ENCODE peak calls at places on chromosomes 7 and 10, in nine cellular contexts. Y is astrocyte of the spinal cord, J is IMR-90, O is adrenal gland, V is kidney epithelial cell, N is fibroblast of mammary gland, C is tibial artery, M is neuronal stem cell, L is body of pancreas. X is an unnamed sample.

GRCh38 chr10:31426425-31426824 is 107.4 kb downstream of the ZEB1 start:
- DNase-seq in V (peak), N (peak), M (no peak), O (peak), C (no peak), Y (peak), J (peak), L (no peak), X (no peak)

GRCh38 chr10:70827358-70827757 is 11.6 kb downstream of the SGPL1 start:
- DNase-seq in Y (no peak), L (no peak), V (no peak), J (peak), N (peak), M (no peak), C (no peak), O (no peak), X (no peak)

GRCh38 chr7:107394301-107394700 is 75.6 kb upstream of the GPR22 start:
- DNase-seq in N (no peak), Y (no peak), O (no peak), C (no peak), V (no peak), L (no peak), M (no peak), J (no peak), X (no peak)

GRCh38 chr7:82542665-82543064 is 99.1 kb upstream of the CACNA2D1 start:
- DNase-seq in Y (peak), O (no peak), L (no peak), C (no peak), M (no peak), J (peak), N (peak), V (no peak), X (no peak)

GRCh38 chr10:95832216-95833037 is 75.3 kb upstream of the CC2D2B start:
- DNase-seq in J (no peak), V (no peak), L (no peak), M (no peak), O (no peak), N (no peak), Y (no peak), C (no peak), X (no peak)

GRCh38 chr7:101018271-101019167 is 1.4 kb upstream of the MUC17 start:
- DNase-seq in M (peak), O (no peak), V (no peak), N (no peak), J (no peak), L (no peak), Y (no peak), C (no peak), X (no peak)

GRCh38 chr7:75955293-75955938 is 39.0 kb downstream of the TMEM120A start:
- DNase-seq in V (no peak), O (peak), C (no peak), J (no peak), L (no peak), M (no peak), Y (no peak), N (no peak), X (no peak)

GRCh38 chr7:5349005-5349380 is 66.2 kb downstream of the SLC29A4 start:
- DNase-seq in Y (no peak), O (no peak), C (no peak), N (no peak), J (no peak), L (no peak), M (no peak), V (no peak), X (no peak)

GRCh38 chr10:36492590-36493510 is 632.5 kb upstream of the ANKRD30A start:
- DNase-seq in L (no peak), O (no peak), M (no peak), C (no peak), V (no peak), N (peak), J (peak), Y (peak), X (no peak)

GRCh38 chr7:105156731-105157130 is 142.7 kb downstream of the KMT2E start:
- DNase-seq in Y (peak), J (no peak), V (no peak), O (no peak), L (no peak), M (no peak), N (peak), C (no peak), X (no peak)

GRCh38 chr7:326845-327304 is 36.9 kb downstream of the FOXL3 start:
- DNase-seq in C (no peak), J (peak), N (no peak), Y (no peak), M (no peak), L (peak), O (no peak), V (peak), X (peak)

GRCh38 chr7:7719235-7719634 is 828 bp upstream of the RPA3 start:
- DNase-seq in V (peak), N (peak), J (peak), M (no peak), O (peak), Y (peak), L (peak), C (no peak), X (peak)

GRCh38 chr10:11120711-11121110 is 103.0 kb downstream of the CELF2 start:
- DNase-seq in M (no peak), Y (no peak), C (no peak), O (no peak), N (no peak), V (no peak), L (no peak), J (no peak), X (no peak)

GRCh38 chr7:28542410-28542809 is 130.1 kb downstream of the CREB5 start:
- DNase-seq in J (no peak), Y (no peak), C (no peak), M (no peak), L (no peak), N (no peak), V (no peak), O (no peak), X (no peak)

GRCh38 chr7:32890553-32891045 is 961 bp downstream of the KBTBD2 start:
- DNase-seq in O (peak), N (peak), J (peak), L (no peak), V (no peak), Y (peak), M (no peak), C (no peak), X (peak)

GRCh38 chr10:89566095-89566950 is 30.9 kb upstream of the SLC16A12 start:
- DNase-seq in M (no peak), J (no peak), L (no peak), N (no peak), O (no peak), V (no peak), Y (no peak), C (no peak), X (no peak)

GRCh38 chr7:155921804-155922506 is 109.7 kb upstream of the SHH start:
- DNase-seq in M (no peak), V (peak), J (no peak), O (no peak), L (peak), Y (no peak), N (no peak), C (no peak), X (no peak)

GRCh38 chr7:113996405-113996804 is 77.6 kb upstream of the PPP1R3A start:
- DNase-seq in L (no peak), M (no peak), J (peak), N (peak), V (no peak), Y (no peak), C (no peak), O (no peak), X (no peak)

GRCh38 chr7:130888017-130888371 is 154.0 kb upstream of the KLF14 start:
- DNase-seq in V (no peak), Y (no peak), N (peak), J (no peak), C (no peak), O (no peak), L (no peak), M (no peak), X (no peak)

GRCh38 chr10:5666324-5667220 is at the start of gene ASB13:
- DNase-seq in J (peak), L (peak), C (peak), V (no peak), Y (peak), N (peak), M (peak), O (peak), X (peak)

GRCh38 chr7:71408276-71408675 is 276.3 kb downstream of the GALNT17 start:
- DNase-seq in O (no peak), L (no peak), Y (no peak), V (no peak), C (no peak), M (no peak), N (no peak), J (no peak), X (no peak)

GRCh38 chr10:130804281-130804680 is 507.2 kb downstream of the TCERG1L start:
- DNase-seq in N (no peak), L (no peak), O (no peak), C (no peak), M (no peak), J (no peak), Y (no peak), V (no peak), X (no peak)

GRCh38 chr7:12210179-12211053 is 678 bp upstream of the TMEM106B start:
- DNase-seq in C (no peak), M (no peak), L (peak), O (peak), Y (no peak), V (no peak), J (peak), N (no peak), X (no peak)

GRCh38 chr7:14341200-14341599 is 351.7 kb upstream of the ETV1 start:
- DNase-seq in O (no peak), Y (no peak), J (no peak), N (no peak), C (no peak), L (no peak), M (no peak), V (no peak), X (no peak)

GRCh38 chr7:91468231-91468630 is 204.0 kb downstream of the FZD1 start:
- DNase-seq in Y (no peak), V (no peak), M (no peak), J (no peak), N (no peak), O (no peak), C (no peak), L (no peak), X (no peak)

GRCh38 chr10:132611026-132611910 is 73.7 kb downstream of the INPP5A start:
- DNase-seq in Y (no peak), O (no peak), J (no peak), N (no peak), L (no peak), V (no peak), C (no peak), M (no peak), X (no peak)

GRCh38 chr7:106031271-106032029 is 68.4 kb downstream of the CDHR3 start:
- DNase-seq in L (no peak), O (no peak), M (no peak), J (no peak), N (no peak), C (no peak), Y (no peak), V (no peak), X (no peak)

GRCh38 chr7:92843034-92843760 is 6.8 kb upstream of the CDK6 start:
- DNase-seq in J (peak), O (no peak), L (no peak), C (no peak), V (no peak), N (no peak), Y (peak), M (no peak), X (no peak)

GRCh38 chr10:58590152-58590551 is 77.5 kb downstream of the BICC1 start:
- DNase-seq in L (no peak), O (peak), V (peak), Y (peak), C (no peak), N (peak), M (no peak), J (peak), X (peak)

GRCh38 chr7:77247206-77247850 is 47.7 kb upstream of the FGL2 start:
- DNase-seq in O (peak), L (peak), C (no peak), V (no peak), J (peak), N (peak), M (peak), Y (peak), X (peak)

GRCh38 chr7:1856161-1856965 is 186.3 kb downstream of the ELFN1 start:
- DNase-seq in V (no peak), Y (no peak), M (no peak), C (peak), O (no peak), L (no peak), J (no peak), N (no peak), X (peak)

GRCh38 chr10:64036996-64037666 is 515.9 kb downstream of the REEP3 start:
- DNase-seq in J (no peak), N (no peak), O (no peak), V (no peak), C (no peak), L (no peak), M (no peak), Y (no peak), X (no peak)
- H3K4me3 ChIP-seq in J (no peak), N (no peak), O (no peak), V (no peak), C (no peak), L (no peak), M (no peak), Y (no peak), X (no peak)

GRCh38 chr7:50379082-50379481 is 71.1 kb downstream of the FIGNL1 start:
- DNase-seq in C (no peak), L (no peak), J (no peak), O (no peak), N (no peak), V (no peak), Y (no peak), M (no peak), X (no peak)
- H3K4me3 ChIP-seq in C (no peak), L (no peak), J (no peak), O (no peak), N (no peak), V (no peak), Y (no peak), M (peak), X (no peak)

GRCh38 chr10:26931223-26931622 is 70.5 kb upstream of the ABI1 start:
- DNase-seq in C (no peak), J (no peak), O (peak), V (no peak), L (no peak), M (no peak), N (no peak), Y (no peak), X (no peak)
- H3K4me3 ChIP-seq in C (no peak), J (no peak), O (peak), V (peak), L (no peak), M (no peak), N (no peak), Y (peak), X (no peak)

GRCh38 chr7:134532155-134533089 is 5.1 kb downstream of the AKR1B10 start:
- DNase-seq in M (no peak), N (no peak), L (peak), O (no peak), V (no peak), C (no peak), J (no peak), Y (no peak), X (no peak)
- H3K4me3 ChIP-seq in M (no peak), N (no peak), L (no peak), O (no peak), V (no peak), C (no peak), J (no peak), Y (no peak), X (no peak)

GRCh38 chr10:75226055-75226454 is 9.7 kb downstream of the COMTD1 start:
- DNase-seq in C (no peak), J (no peak), M (no peak), Y (no peak), N (no peak), O (no peak), V (no peak), L (no peak), X (no peak)

GRCh38 chr10:75226656-75227055 is 9.1 kb downstream of the COMTD1 start:
- DNase-seq in L (no peak), C (no peak), M (peak), N (no peak), O (no peak), V (no peak), J (no peak), Y (no peak), X (no peak)

GRCh38 chr10:75229961-75230360 is 5.8 kb downstream of the COMTD1 start:
- DNase-seq in L (no peak), J (peak), C (no peak), V (no peak), O (no peak), M (no peak), Y (peak), N (peak), X (no peak)

GRCh38 chr10:75228834-75229233 is 6.9 kb downstream of the COMTD1 start:
- DNase-seq in L (no peak), O (no peak), V (no peak), J (no peak), C (no peak), N (no peak), M (no peak), Y (no peak), X (no peak)

DNA sequence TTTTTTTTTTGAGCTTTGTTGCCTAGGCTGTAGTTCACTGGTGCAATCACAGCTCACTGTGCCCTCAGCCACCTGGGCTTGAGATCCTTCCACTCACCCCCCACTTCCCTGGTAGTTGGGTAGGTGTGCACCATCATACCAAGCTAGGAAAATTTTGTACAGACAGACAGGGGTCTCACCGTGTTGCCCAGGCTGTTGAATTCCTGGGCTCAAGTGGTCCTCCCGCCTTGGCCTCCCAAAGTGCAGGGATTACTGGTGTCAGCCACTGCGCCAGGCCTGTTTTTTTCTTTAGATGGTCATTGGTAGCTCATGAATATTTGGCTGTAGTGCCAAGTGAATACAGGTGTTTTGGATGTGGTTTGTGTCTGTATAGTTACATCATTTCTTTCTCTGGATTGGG is 7.5 kb downstream of the COMTD1 start:
- DNase-seq in V (no peak), M (no peak), Y (no peak), N (no peak), O (no peak), L (no peak), C (peak), J (no peak), X (no peak)
- H3K4me3 ChIP-seq in V (no peak), M (no peak), Y (no peak), N (no peak), O (no peak), L (no peak), C (no peak), J (no peak), X (no peak)

X was measured in BE2C.